ENCODE peak calls at places on chromosomes 16 and 17, in seven cellular contexts. I is colonic mucosa; P is A172; M is stimulated activated CD4-positive, alpha-beta T cell treated with anti-CD3 and anti-CD28 coated beads, TNF-alpha, amount 100 ng/mL, for 4 hours; V is LoVo; G is fibroblast of pulmonary artery; C is posterior cingulate gyrus. R is an unnamed sample.

GRCh38 chr17:31754239-31754945 is 104.7 kb downstream of the COPRS start:
- DNase-seq in G (peak), M (no peak), C (no peak), P (peak), I (no peak), V (no peak), R (no peak)

GRCh38 chr16:75038036-75038959 is 39.5 kb downstream of the ZNRF1 start:
- DNase-seq in C (no peak), I (no peak), P (peak), M (no peak), V (peak), G (peak), R (no peak)

GRCh38 chr16:56032072-56032471 is 156.9 kb upstream of the CES5A start:
- DNase-seq in I (no peak), G (no peak), C (no peak), V (no peak), M (no peak), P (no peak), R (no peak)

GRCh38 chr17:81903896-81904599 is 2.0 kb downstream of the NPB start:
- DNase-seq in G (no peak), V (no peak), C (no peak), P (no peak), I (no peak), M (no peak), R (no peak)

GRCh38 chr16:23387666-23388065 is 65.3 kb downstream of the COG7 start:
- DNase-seq in I (no peak), M (no peak), V (no peak), G (no peak), P (no peak), C (no peak), R (no peak)

GRCh38 chr16:87045462-87046216 is 271.6 kb downstream of the C16orf95 start:
- DNase-seq in P (no peak), G (no peak), M (no peak), C (no peak), I (no peak), V (no peak), R (no peak)

GRCh38 chr17:61806941-61807340 is 56.4 kb downstream of the BRIP1 start:
- DNase-seq in G (no peak), I (no peak), V (no peak), C (no peak), M (no peak), P (no peak), R (no peak)

GRCh38 chr17:80192268-80192667 is 22.4 kb downstream of the CARD14 start:
- DNase-seq in V (no peak), I (no peak), M (no peak), C (peak), G (peak), P (no peak), R (no peak)

GRCh38 chr16:58815188-58815888 is 81.2 kb upstream of the GOT2 start:
- DNase-seq in I (no peak), M (no peak), V (no peak), G (no peak), C (no peak), P (no peak), R (no peak)

GRCh38 chr16:54957403-54957802 is 26.7 kb downstream of the IRX5 start:
- DNase-seq in M (no peak), I (peak), P (peak), G (no peak), V (peak), C (no peak), R (peak)

GRCh38 chr17:82049106-82049505 is 2.5 kb downstream of the RFNG start:
- DNase-seq in M (no peak), I (no peak), V (no peak), G (no peak), P (no peak), C (no peak), R (no peak)

GRCh38 chr16:22642689-22643088 is 132.0 kb downstream of the NPIPB5 start:
- DNase-seq in I (no peak), M (no peak), G (no peak), V (no peak), P (no peak), C (no peak), R (no peak)

GRCh38 chr17:63740464-63741181 is 976 bp downstream of the STRADA start:
- DNase-seq in P (peak), M (no peak), V (peak), I (peak), C (no peak), G (no peak), R (no peak)

GRCh38 chr16:4477966-4478365 is 1.8 kb downstream of the HMOX2 start:
- DNase-seq in V (peak), G (peak), M (no peak), C (no peak), P (peak), I (no peak), R (no peak)

GRCh38 chr17:44780845-44781480 is 22.2 kb downstream of the ADAM11 start:
- DNase-seq in G (no peak), V (no peak), I (no peak), P (no peak), M (no peak), C (no peak), R (no peak)

GRCh38 chr17:36936455-36936934 is 780 bp upstream of the LHX1 start:
- DNase-seq in I (no peak), P (peak), V (no peak), C (no peak), G (no peak), M (no peak), R (no peak)

GRCh38 chr17:41547921-41548843 is 20.1 kb upstream of the KRT19 start:
- DNase-seq in P (peak), M (peak), C (no peak), V (peak), G (peak), I (peak), R (peak)

GRCh38 chr17:77770331-77771105 is 188.0 kb upstream of the TNRC6C start:
- DNase-seq in M (no peak), V (no peak), I (no peak), C (no peak), G (peak), P (peak), R (no peak)

GRCh38 chr16:74931445-74931844 is 53.5 kb downstream of the WDR59 start:
- DNase-seq in C (no peak), I (no peak), V (no peak), G (no peak), M (no peak), P (no peak), R (no peak)

GRCh38 chr16:4351880-4352279 is 759 bp upstream of the PAM16 start:
- DNase-seq in I (no peak), M (no peak), C (no peak), V (no peak), G (no peak), P (no peak), R (no peak)

GRCh38 chr16:25633549-25633948 is 58.2 kb upstream of the HS3ST4 start:
- DNase-seq in C (no peak), P (no peak), V (peak), M (no peak), G (no peak), I (no peak), R (no peak)

GRCh38 chr16:681746-682427 is 1.7 kb downstream of the STUB1 start:
- DNase-seq in G (no peak), C (no peak), M (no peak), P (peak), I (no peak), V (no peak), R (no peak)

R was measured in left colon.